ENCODE peak calls at places on chromosomes 11 and 22, in nine cellular contexts. G, Q, O, Z, C, I, B, Y and D are unnamed samples.

GRCh38 chr22:17916226-17916889 is 108.0 kb downstream of the MICAL3 start:
- DNase-seq in G (no peak), Q (no peak), O (no peak), Z (no peak), C (no peak), I (no peak), B (no peak), Y (no peak), D (no peak)

GRCh38 chr22:36546932-36547331 is 18.0 kb upstream of the EIF3D start:
- DNase-seq in G (no peak), Q (no peak), O (no peak), Z (no peak), C (peak), I (peak), B (peak), Y (peak), D (no peak)

GRCh38 chr22:38397189-38398097 is 57.6 kb downstream of the KCNJ4 start:
- DNase-seq in G (peak), Q (no peak), O (peak), Z (no peak), C (peak), I (peak), B (peak), Y (no peak), D (peak)

GRCh38 chr11:9951714-9952275 is 287.9 kb downstream of the SWAP70 start:
- DNase-seq in G (no peak), Q (no peak), O (no peak), Z (no peak), C (no peak), I (peak), B (no peak), Y (peak), D (no peak)

GRCh38 chr11:130023204-130023603 is 20.6 kb upstream of the PRDM10 start:
- DNase-seq in G (no peak), Q (peak), O (no peak), Z (no peak), C (peak), I (peak), B (peak), Y (peak), D (no peak)

GRCh38 chr11:10379871-10380568 is 75.0 kb upstream of the AMPD3 start:
- DNase-seq in G (no peak), Q (no peak), O (no peak), Z (peak), C (peak), I (peak), B (no peak), Y (no peak), D (no peak)

GRCh38 chr11:36372101-36372767 is 76.1 kb downstream of the PRR5L start:
- DNase-seq in G (no peak), Q (peak), O (no peak), Z (no peak), C (peak), I (peak), B (peak), Y (peak), D (no peak)

GRCh38 chr11:34840736-34841386 is 75.3 kb downstream of the APIP start:
- DNase-seq in G (peak), Q (peak), O (no peak), Z (no peak), C (peak), I (peak), B (peak), Y (peak), D (no peak)